ENCODE peak calls at places on chromosomes 5 and 9, in six cellular contexts. S is uterus, T is cardiac fibroblast, W is heart left ventricle, R is NCI-H1436, H is COR-L47. O is an unnamed sample.

GRCh38 chr9:90881648-90882047 is 80.0 kb downstream of the SYK start:
- DNase-seq in R (no peak), S (no peak), H (no peak), W (no peak), T (no peak), O (no peak)

GRCh38 chr5:159444441-159445082 is 114.3 kb upstream of the IL12B start:
- DNase-seq in T (peak), W (no peak), S (no peak), H (no peak), R (peak), O (peak)

GRCh38 chr5:143525176-143525575 is 121.7 kb upstream of the NR3C1 start:
- DNase-seq in R (no peak), S (no peak), W (no peak), T (no peak), H (no peak), O (peak)

GRCh38 chr9:133160742-133161541 is 2.8 kb downstream of the GBGT1 start:
- DNase-seq in W (no peak), S (peak), T (peak), R (no peak), H (no peak), O (peak)

GRCh38 chr9:26292943-26293342 is 599.7 kb downstream of the CAAP1 start:
- DNase-seq in R (no peak), W (no peak), T (peak), H (peak), S (no peak), O (peak)

GRCh38 chr9:29211681-29212589 is 1638.7 kb upstream of the C9orf72 start:
- DNase-seq in R (peak), T (peak), H (peak), W (peak), S (peak), O (peak)

GRCh38 chr9:19922476-19923118 is 133.8 kb upstream of the SLC24A2 start:
- DNase-seq in S (peak), T (peak), R (peak), W (no peak), H (peak), O (peak)

GRCh38 chr5:133816791-133817190 is 151.6 kb downstream of the C5orf15 start:
- DNase-seq in T (no peak), H (no peak), R (no peak), S (no peak), W (no peak), O (no peak)

GRCh38 chr5:96516631-96517071 is 83.6 kb upstream of the PCSK1 start:
- DNase-seq in S (no peak), R (no peak), H (no peak), W (no peak), T (peak), O (peak)

GRCh38 chr9:76756273-76756650 is 8.0 kb upstream of the PCA3 start:
- DNase-seq in S (no peak), T (peak), W (no peak), R (peak), H (peak), O (peak)

GRCh38 chr9:107213561-107214028 is 69.5 kb upstream of the RAD23B start:
- DNase-seq in T (peak), H (no peak), S (no peak), R (no peak), W (no peak), O (peak)

GRCh38 chr9:124257070-124257864 is 482 bp upstream of the NEK6 start:
- DNase-seq in R (no peak), H (no peak), W (peak), T (peak), S (no peak), O (peak)

O was measured in AG10803.